ENCODE peak calls at places on chromosomes 6 and 20, in eight cellular contexts. Y is spleen, M is Panc1, J is breast epithelium, R is prostate gland, N is right lobe of liver, I is left ventricle myocardium inferior, G is AG04450. O is an unnamed sample.

GRCh38 chr6:89022747-89023289 is 57.7 kb upstream of the PNRC1 start:
- DNase-seq in J (no peak), G (no peak), R (peak; percentile 39), Y (no peak), N (no peak), I (no peak), M (no peak), O (no peak)

GRCh38 chr6:133396225-133396624 is 155.1 kb downstream of the EYA4 start:
- DNase-seq in N (no peak), J (no peak), Y (no peak), R (no peak), M (no peak), G (no peak), I (no peak), O (peak; percentile 25)

GRCh38 chr6:136403166-136403980 is 113.7 kb upstream of the BCLAF1 start:
- DNase-seq in J (no peak), N (no peak), M (peak; percentile 86), R (no peak), Y (no peak), G (peak; percentile 82), I (no peak), O (peak; percentile 86)

GRCh38 chr20:41268917-41269652 is 48.4 kb downstream of the ZHX3 start:
- DNase-seq in J (no peak), I (no peak), Y (no peak), N (no peak), R (no peak), M (no peak), G (no peak), O (no peak)

GRCh38 chr6:307065-307814 is 15.0 kb downstream of the DUSP22 start:
- DNase-seq in N (no peak), G (no peak), M (no peak), I (no peak), Y (no peak), R (no peak), J (no peak), O (no peak)

GRCh38 chr20:53828673-53829085 is 235.0 kb upstream of the ZNF217 start:
- DNase-seq in G (peak; percentile 79), M (peak; percentile 67), N (peak; percentile 28), Y (no peak), R (peak; percentile 46), J (no peak), I (no peak), O (peak; percentile 93)

GRCh38 chr6:53302678-53303360 is 45.9 kb downstream of the ELOVL5 start:
- DNase-seq in G (no peak), R (no peak), N (no peak), J (no peak), I (no peak), Y (no peak), M (no peak), O (peak; percentile 38)

GRCh38 chr20:48801197-48801596 is 26.6 kb downstream of the PREX1 start:
- DNase-seq in R (no peak), Y (peak; percentile 51), G (no peak), N (no peak), M (no peak), J (no peak), I (no peak), O (no peak)

DNA sequence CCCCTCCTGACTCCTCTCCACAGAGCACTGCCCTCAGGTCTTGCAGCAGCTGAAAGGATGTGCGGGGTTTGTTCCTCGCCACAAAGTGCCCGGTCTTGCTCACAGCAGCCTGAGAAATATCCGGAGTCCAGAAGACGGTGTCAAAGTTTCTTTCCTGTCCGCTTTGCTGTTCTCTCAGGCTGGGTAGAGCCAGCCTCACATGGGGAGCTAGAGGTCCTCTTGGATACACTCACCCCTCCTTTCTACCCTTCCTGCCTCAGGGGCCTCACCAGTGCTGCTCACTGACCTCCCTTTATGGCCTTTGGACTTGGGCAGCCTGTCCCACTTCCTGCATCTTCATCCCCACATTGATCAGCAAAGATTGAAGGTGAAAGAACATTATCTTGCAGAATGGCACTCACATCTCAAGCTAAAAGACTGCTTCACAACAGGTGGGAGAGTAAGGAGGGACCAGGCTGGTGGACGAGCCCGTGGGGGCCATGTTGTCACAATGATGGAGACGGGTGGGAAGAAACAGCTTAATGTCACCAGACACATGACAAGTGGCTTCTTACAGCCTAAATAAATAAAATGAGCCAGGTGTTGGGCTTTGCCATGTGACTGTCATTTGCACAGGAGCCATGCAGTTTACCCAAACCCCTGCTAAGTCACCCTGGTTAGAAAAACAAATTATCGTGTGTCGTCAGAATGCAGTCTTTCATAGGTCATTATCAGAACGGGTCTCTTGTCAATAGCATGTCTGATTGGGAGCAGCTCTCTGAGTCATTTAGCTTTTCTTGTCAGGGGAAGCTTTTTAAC is 18.3 kb downstream of the BTBD3 start:
- DNase-seq in N (no peak), I (no peak), R (no peak), Y (no peak), J (no peak), M (no peak), G (no peak), O (no peak)
- H3K27me3 ChIP-seq in N (no peaks in the 10 kb centered on the region), I (no peaks in the 10 kb centered on the region), R (no peaks in the 10 kb centered on the region), Y (no peaks in the 10 kb centered on the region), J (no peaks in the 10 kb centered on the region), M (no peaks in the 10 kb centered on the region), G (no peaks in the 10 kb centered on the region), O (no peaks in the 10 kb centered on the region)

DNA sequence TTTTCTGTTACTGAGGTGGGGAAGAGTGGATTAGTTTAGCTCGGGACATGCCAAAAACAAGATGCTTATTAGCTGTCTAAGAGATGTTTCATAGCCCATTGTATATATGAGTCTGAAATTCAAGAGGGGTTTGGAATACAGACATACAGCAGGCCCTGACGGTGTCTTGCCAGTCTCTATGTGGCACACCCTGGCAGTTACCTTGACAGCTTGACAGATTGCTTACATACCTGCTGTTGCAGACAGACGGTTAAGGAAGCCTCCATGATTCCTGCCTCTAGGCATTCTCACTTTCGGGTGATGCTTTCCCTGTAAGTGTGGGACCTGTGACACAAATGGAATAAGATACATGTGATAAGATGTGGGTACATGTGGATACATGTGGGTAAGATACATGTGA is 95.0 kb downstream of the QRSL1 start:
- DNase-seq in N (no peak), J (no peak), R (no peak), G (no peak), M (no peak), Y (no peak), I (no peak), O (no peak)
- H3K27ac ChIP-seq in N (peak overlapping the region; percentile 76), J (no peak overlapping the region), R (no peak overlapping the region), G (no peak overlapping the region), M (no peak overlapping the region), Y (no peak overlapping the region), I (no peak overlapping the region), O (no peak overlapping the region)

GRCh38 chr20:51070635-51071034 is 47.7 kb upstream of the KCNG1 start:
- DNase-seq in N (no peak), J (no peak), I (no peak), M (no peak), R (no peak), G (no peak), Y (no peak), O (no peak)
- TF ChIP-seq CTCF in N (no peak), J (no peak), I (no peak), M (no peak), R (no peak), G (no peak), Y (no peak), O (no peak)

GRCh38 chr20:59676126-59676876 is 72.0 kb downstream of the PHACTR3 start:
- DNase-seq in R (no peak), Y (no peak), M (no peak), J (no peak), I (no peak), G (no peak), N (no peak), O (no peak)

GRCh38 chr20:59678286-59678685 is 73.9 kb downstream of the PHACTR3 start:
- DNase-seq in Y (no peak), R (no peak), N (no peak), I (no peak), M (no peak), G (no peak), J (no peak), O (no peak)

GRCh38 chr20:59678951-59679350 is 74.6 kb downstream of the PHACTR3 start:
- DNase-seq in G (no peak), I (no peak), Y (no peak), M (no peak), N (no peak), R (no peak), J (no peak), O (no peak)

GRCh38 chr20:59676877-59677140 is 72.5 kb downstream of the PHACTR3 start:
- DNase-seq in N (no peak), I (no peak), J (no peak), M (no peak), Y (no peak), R (no peak), G (no peak), O (no peak)

DNA sequence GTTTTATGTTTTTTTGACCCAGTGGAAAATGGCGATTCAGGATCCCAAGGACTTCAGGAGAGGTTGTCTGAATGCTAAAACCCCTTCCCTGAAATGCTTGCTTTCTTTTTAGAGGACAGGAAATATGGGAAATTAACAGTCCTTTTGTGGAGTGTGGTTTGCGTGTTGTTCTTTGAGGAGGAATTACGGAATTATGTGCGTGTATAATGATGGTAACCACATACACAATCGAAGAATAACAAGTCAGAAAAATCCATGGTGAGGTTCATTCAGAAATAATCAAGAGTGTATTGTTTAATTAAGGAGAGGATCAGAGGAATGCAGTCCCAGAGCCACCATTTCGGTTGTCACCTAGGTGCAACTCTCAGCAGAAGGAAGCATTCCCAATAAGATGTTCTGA is 73.2 kb downstream of the PHACTR3 start:
- DNase-seq in I (no peak), M (no peak), G (no peak), N (no peak), R (no peak), Y (no peak), J (no peak), O (no peak)
- H3K27me3 ChIP-seq in I (peaks cover 31% of the 10 kb centered on the region), M (peaks cover 18% of the 10 kb centered on the region), G (no peaks in the 10 kb centered on the region), N (no peaks in the 10 kb centered on the region), R (peaks cover 3% of the 10 kb centered on the region), Y (no peaks in the 10 kb centered on the region), J (no peaks in the 10 kb centered on the region), O (no peaks in the 10 kb centered on the region)

DNA sequence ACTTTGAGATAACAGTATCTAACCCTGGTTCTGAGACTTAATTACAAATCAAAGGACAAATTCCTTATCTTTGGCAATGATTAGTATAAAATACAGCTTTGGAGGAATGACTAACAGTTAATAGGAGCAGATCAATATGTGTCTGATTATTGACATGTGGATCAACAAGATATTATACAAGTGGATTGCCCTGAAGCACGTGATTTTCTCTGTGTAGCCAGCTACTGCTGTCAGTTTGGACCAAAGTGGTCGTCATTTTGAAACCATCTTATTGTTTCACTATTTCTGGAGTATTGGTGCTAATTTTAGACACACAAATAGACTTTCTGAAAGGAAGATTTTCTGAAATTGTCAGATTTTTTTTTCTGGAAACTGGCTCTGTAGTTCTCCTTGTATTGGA is 6.2 kb upstream of the FLRT3 start:
- DNase-seq in M (no peak), G (no peak), Y (no peak), R (no peak), I (no peak), N (no peak), J (no peak), O (no peak)
- H3K27ac ChIP-seq in M (no peak overlapping the region), G (no peak overlapping the region), Y (no peak overlapping the region), R (no peak overlapping the region), I (no peak overlapping the region), N (no peak overlapping the region), J (no peak overlapping the region), O (no peak overlapping the region)

DNA sequence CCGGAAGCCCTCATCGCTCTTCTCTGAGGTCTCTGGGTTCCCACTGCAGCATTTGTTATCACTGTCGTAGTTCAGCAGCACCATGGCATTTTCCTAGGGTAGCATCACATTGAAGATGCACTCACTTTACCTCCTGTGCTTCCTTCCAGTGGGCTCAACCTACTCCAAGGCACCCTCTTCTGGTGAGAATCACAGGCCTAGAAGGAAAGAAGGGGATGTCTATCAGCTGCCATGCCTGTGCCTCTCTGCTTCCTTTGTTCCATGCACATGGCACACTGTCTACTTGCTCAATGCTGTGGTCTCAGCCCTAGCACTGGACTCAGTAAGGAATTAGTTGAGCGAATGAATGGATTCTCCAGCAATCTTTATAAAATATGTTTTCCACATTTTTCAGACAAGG is 22.6 kb downstream of the CST4 start:
- DNase-seq in R (no peak), J (no peak), N (no peak), M (no peak), I (no peak), G (no peak), Y (no peak), O (no peak)
- TF ChIP-seq CTCF in R (no peak), J (no peak), N (no peak), M (peak; percentile 3), I (no peak), G (peak; percentile 31), Y (no peak), O (peak; percentile 62)